ENCODE peak calls at places on chromosomes 2 and 18, in seven cellular contexts. Z is WTC11, C is AG09309, V is B cell, G is thoracic aorta, Y is WERI-Rb-1, Q is BJ. N is an unnamed sample.

GRCh38 chr2:209460151-209460761 is 36.4 kb downstream of the MAP2 start:
- DNase-seq in C (no peak), Y (no peak), V (no peak), Z (no peak), Q (no peak), G (no peak), N (no peak)

GRCh38 chr18:61842146-61842545 is 50.7 kb downstream of the RNF152 start:
- DNase-seq in G (no peak), Z (no peak), Y (no peak), V (no peak), C (no peak), Q (no peak), N (peak)

GRCh38 chr2:218427741-218428140 is 8.8 kb downstream of the VIL1 start:
- DNase-seq in G (no peak), V (no peak), Y (no peak), C (no peak), Z (peak), Q (no peak), N (no peak)

GRCh38 chr2:129092871-129093385 is 774.3 kb upstream of the HS6ST1 start:
- DNase-seq in G (no peak), Y (no peak), C (no peak), Z (no peak), V (no peak), Q (no peak), N (no peak)

GRCh38 chr2:97779141-97779540 is 65.8 kb downstream of the ZAP70 start:
- DNase-seq in Y (no peak), C (no peak), G (no peak), V (no peak), Z (no peak), Q (no peak), N (no peak)

GRCh38 chr18:75421656-75422055 is 5.8 kb downstream of the SMIM21 start:
- DNase-seq in Y (no peak), Z (no peak), G (no peak), C (no peak), Q (no peak), V (no peak), N (no peak)

GRCh38 chr2:12493031-12493513 is 223.7 kb upstream of the TRIB2 start:
- DNase-seq in Y (no peak), V (no peak), C (peak), Z (no peak), G (no peak), Q (no peak), N (no peak)

GRCh38 chr2:152661076-152661475 is 56.2 kb downstream of the PRPF40A start:
- DNase-seq in V (no peak), C (no peak), Z (no peak), G (no peak), Y (no peak), Q (no peak), N (no peak)

GRCh38 chr2:39523308-39524044 is 86.4 kb upstream of the MAP4K3 start:
- DNase-seq in Z (no peak), G (no peak), V (no peak), Q (peak), C (peak), Y (no peak), N (no peak)

GRCh38 chr2:45570671-45571334 is 40.3 kb downstream of the SRBD1 start:
- DNase-seq in Y (no peak), C (no peak), G (no peak), Z (no peak), V (no peak), Q (no peak), N (no peak)

GRCh38 chr18:32072321-32072720 is 19.4 kb upstream of the RNF138 start:
- DNase-seq in C (no peak), G (no peak), Z (no peak), Q (no peak), V (no peak), Y (no peak), N (no peak)

GRCh38 chr2:221614274-221614673 is 42.2 kb upstream of the EPHA4 start:
- DNase-seq in Z (no peak), Y (no peak), C (no peak), Q (no peak), V (no peak), G (no peak), N (no peak)

GRCh38 chr2:9306910-9307309 is 100.3 kb downstream of the ASAP2 start:
- DNase-seq in Z (no peak), Y (no peak), C (no peak), G (no peak), Q (no peak), V (no peak), N (peak)

GRCh38 chr2:111624401-111625156 is 259.4 kb downstream of the ANAPC1 start:
- DNase-seq in V (no peak), Z (no peak), Y (no peak), Q (peak), G (no peak), C (peak), N (no peak)

GRCh38 chr2:38731090-38731489 is 20.1 kb downstream of the SRSF7 start:
- DNase-seq in C (no peak), Y (no peak), Z (no peak), V (no peak), G (no peak), Q (no peak), N (no peak)

GRCh38 chr2:178279142-178279541 is 84.8 kb downstream of the OSBPL6 start:
- DNase-seq in Y (no peak), Q (peak), Z (no peak), G (no peak), V (no peak), C (peak), N (no peak)

GRCh38 chr2:239212121-239212520 is 188.7 kb downstream of the HDAC4 start:
- DNase-seq in Z (no peak), G (no peak), Y (no peak), Q (no peak), C (no peak), V (no peak), N (no peak)

GRCh38 chr2:102337481-102338386 is 17.9 kb upstream of the IL18R1 start:
- DNase-seq in Q (no peak), C (no peak), Y (no peak), V (no peak), Z (no peak), G (no peak), N (no peak)

GRCh38 chr2:171244970-171245782 is 84.5 kb upstream of the TLK1 start:
- DNase-seq in G (no peak), V (no peak), C (peak), Z (no peak), Y (peak), Q (no peak), N (no peak)

GRCh38 chr2:60745761-60746160 is 10.3 kb upstream of the PAPOLG start:
- DNase-seq in Q (no peak), V (no peak), Z (no peak), G (no peak), C (no peak), Y (no peak), N (no peak)

GRCh38 chr2:118119158-118119715 is 31.0 kb downstream of the INSIG2 start:
- DNase-seq in G (no peak), C (no peak), Q (no peak), Y (no peak), V (no peak), Z (no peak), N (no peak)

GRCh38 chr2:19021721-19022120 is 336.7 kb downstream of the OSR1 start:
- DNase-seq in Z (no peak), C (peak), G (no peak), V (no peak), Y (no peak), Q (peak), N (no peak)

GRCh38 chr2:24365051-24365450 is 4.7 kb upstream of the ITSN2 start:
- DNase-seq in C (no peak), Z (no peak), Y (no peak), Q (no peak), V (peak), G (peak), N (no peak)

GRCh38 chr2:205754924-205755321 is 72.6 kb downstream of the NRP2 start:
- DNase-seq in Y (no peak), Q (no peak), C (no peak), V (no peak), Z (no peak), G (no peak), N (no peak)

GRCh38 chr2:221969087-221969829 is 329.5 kb downstream of the PAX3 start:
- DNase-seq in Y (peak), Q (no peak), G (no peak), Z (peak), V (no peak), C (peak), N (no peak)

GRCh38 chr2:2769481-2770431 is 438.7 kb upstream of the MYT1L start:
- DNase-seq in Y (no peak), Q (no peak), G (no peak), Z (no peak), V (no peak), C (no peak), N (no peak)

GRCh38 chr2:237673130-237673921 is 45.9 kb downstream of the LRRFIP1 start:
- DNase-seq in Z (peak), G (no peak), Q (no peak), V (peak), C (no peak), Y (peak), N (peak)

GRCh38 chr18:61628085-61628484 is 264.7 kb downstream of the RNF152 start:
- DNase-seq in Y (no peak), Z (no peak), C (no peak), Q (no peak), G (no peak), V (no peak), N (no peak)

GRCh38 chr2:158300394-158300793 is 156.2 kb downstream of the CCDC148 start:
- DNase-seq in V (no peak), C (no peak), G (no peak), Z (no peak), Y (no peak), Q (no peak), N (no peak)

GRCh38 chr2:219120082-219120481 is 40.5 kb downstream of the NHEJ1 start:
- DNase-seq in Z (no peak), Q (no peak), V (no peak), Y (no peak), C (no peak), G (no peak), N (no peak)

GRCh38 chr2:70870790-70871189 is 35.2 kb upstream of the CD207 start:
- DNase-seq in V (no peak), Q (no peak), G (no peak), C (no peak), Y (peak), Z (no peak), N (no peak)

GRCh38 chr18:26549486-26550435 is 1.4 kb upstream of the KCTD1 start:
- DNase-seq in Z (peak), V (peak), C (peak), Y (peak), G (no peak), Q (no peak), N (peak)

GRCh38 chr2:159612255-159612901 is 4.0 kb downstream of the BAZ2B start:
- DNase-seq in C (no peak), Z (no peak), G (no peak), V (no peak), Q (no peak), Y (no peak), N (no peak)

GRCh38 chr2:204354442-204354856 is 190.8 kb upstream of the PARD3B start:
- DNase-seq in V (no peak), Y (no peak), Q (no peak), Z (no peak), C (no peak), G (no peak), N (no peak)

GRCh38 chr2:169276045-169276444 is 86.3 kb downstream of the LRP2 start:
- DNase-seq in V (no peak), Z (no peak), G (no peak), C (no peak), Q (no peak), Y (no peak), N (no peak)
- TF ChIP-seq CTCF in V (no peak), Z (no peak), G (peak), C (no peak), Q (no peak), Y (no peak), N (no peak)

GRCh38 chr2:112886291-112886690 is 24.7 kb upstream of the IL37 start:
- DNase-seq in Q (no peak), Z (no peak), G (no peak), C (no peak), Y (no peak), V (no peak), N (no peak)

GRCh38 chr2:112885503-112885897 is 25.5 kb upstream of the IL37 start:
- DNase-seq in Y (no peak), V (no peak), G (no peak), C (no peak), Z (no peak), Q (no peak), N (no peak)

GRCh38 chr2:112883669-112884068 is 27.3 kb upstream of the IL37 start:
- DNase-seq in Y (no peak), C (no peak), Z (no peak), V (no peak), Q (no peak), G (no peak), N (no peak)

GRCh38 chr2:112887904-112888303 is 23.1 kb upstream of the IL37 start:
- DNase-seq in Q (no peak), Y (no peak), Z (no peak), C (no peak), V (no peak), G (no peak), N (no peak)

GRCh38 chr2:112884869-112885502 is 26.0 kb upstream of the IL37 start:
- DNase-seq in Z (peak), V (peak), Y (peak), G (no peak), Q (no peak), C (no peak), N (peak)
- TF ChIP-seq CTCF in Z (peak), V (peak), Y (peak), G (peak), Q (peak), C (peak), N (peak)

DNA sequence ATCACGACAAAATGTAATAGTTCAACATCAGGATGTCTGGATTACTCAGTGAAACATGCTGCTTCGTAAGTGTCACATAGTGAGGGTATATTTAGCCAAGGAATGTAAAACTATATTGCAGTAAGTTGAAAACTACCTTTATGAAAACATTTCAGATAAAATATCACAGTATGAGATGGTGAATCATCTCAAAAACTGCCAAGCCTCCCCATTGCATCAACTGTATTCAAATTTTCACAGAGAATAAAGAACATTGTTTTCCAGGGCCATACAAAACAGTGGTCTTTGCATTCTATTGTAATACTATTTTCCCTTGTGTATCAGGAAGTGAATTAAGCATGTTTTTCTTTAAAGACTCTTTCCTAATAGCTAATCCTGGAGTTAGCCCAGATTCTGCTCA is 47.6 kb upstream of the MSTN start:
- DNase-seq in Y (no peak), Q (no peak), G (no peak), Z (no peak), V (no peak), C (no peak), N (no peak)
- TF ChIP-seq CTCF in Y (no peak), Q (no peak), G (no peak), Z (no peak), V (no peak), C (no peak), N (no peak)

GRCh38 chr2:179939282-179939681 is 67.8 kb downstream of the CWC22 start:
- DNase-seq in Q (no peak), V (no peak), Z (no peak), C (no peak), G (no peak), Y (no peak), N (no peak)
- TF ChIP-seq CTCF in Q (no peak), V (no peak), Z (no peak), C (no peak), G (no peak), Y (no peak), N (no peak)